ENCODE peak calls at places on chromosome 21, in nine cellular contexts. X is T-helper 2 cell; C is effector memory CD8-positive, alpha-beta T cell; Z is HTR-8/SVneo; O is C1 segment of cervical spinal cord; K is EH; W is stimulated activated CD4-positive, alpha-beta T cell treated with anti-CD3 and anti-CD28 coated beads, TNF-alpha, amount 100 ng/mL, for 4 hours; P is astrocyte of the hippocampus; B is cerebellum. G is an unnamed sample.

GRCh38 chr21:17636711-17637110 is 24.0 kb upstream of the BTG3 start:
- DNase-seq in X (no peak), C (no peak), Z (no peak), O (no peak), K (no peak), W (no peak), P (no peak), B (no peak), G (no peak)

GRCh38 chr21:32426066-32426465 is 13.6 kb downstream of the EVA1C start:
- DNase-seq in X (no peak), C (no peak), Z (no peak), O (no peak), K (no peak), W (no peak), P (no peak), B (no peak), G (no peak)

GRCh38 chr21:35508389-35508888 is 459.3 kb upstream of the RUNX1 start:
- DNase-seq in X (no peak), C (no peak), Z (no peak), O (no peak), K (peak; percentile 71), W (no peak), P (peak; percentile 23), B (no peak), G (no peak)

GRCh38 chr21:15141236-15141970 is 76.6 kb upstream of the NRIP1 start:
- DNase-seq in X (no peak), C (no peak), Z (no peak), O (no peak), K (no peak), W (no peak), P (peak; percentile 70), B (peak; percentile 6), G (no peak)

GRCh38 chr21:33648555-33648954 is 6.3 kb downstream of the ITSN1 start:
- DNase-seq in X (no peak), C (no peak), Z (no peak), O (no peak), K (no peak), W (no peak), P (no peak), B (no peak), G (no peak)

GRCh38 chr21:28308516-28308915 is 684.2 kb downstream of the LTN1 start:
- DNase-seq in X (no peak), C (no peak), Z (no peak), O (no peak), K (peak; percentile 21), W (no peak), P (peak; percentile 4), B (no peak), G (no peak)

GRCh38 chr21:33449650-33450049 is 30.1 kb downstream of the TMEM50B start:
- DNase-seq in X (no peak), C (no peak), Z (no peak), O (no peak), K (no peak), W (no peak), P (no peak), B (no peak), G (no peak)

GRCh38 chr21:17622018-17622417 is 9.3 kb upstream of the BTG3 start:
- DNase-seq in X (no peak), C (no peak), Z (no peak), O (no peak), K (no peak), W (no peak), P (no peak), B (no peak), G (no peak)

GRCh38 chr21:36415375-36415774 is 30.2 kb downstream of the CHAF1B start:
- DNase-seq in X (no peak), C (no peak), Z (no peak), O (no peak), K (no peak), W (no peak), P (no peak), B (no peak), G (no peak)

GRCh38 chr21:22476214-22476613 is 1478.0 kb downstream of the NCAM2 start:
- DNase-seq in X (no peak), C (no peak), Z (no peak), O (no peak), K (no peak), W (no peak), P (no peak), B (no peak), G (no peak)

GRCh38 chr21:45558044-45558721 is 15.9 kb upstream of the SLC19A1 start:
- DNase-seq in X (no peak), C (no peak), Z (no peak), O (no peak), K (no peak), W (no peak), P (no peak), B (no peak), G (no peak)

GRCh38 chr21:37871121-37871862 is 45.0 kb downstream of the KCNJ6 start:
- DNase-seq in X (no peak), C (no peak), Z (no peak), O (no peak), K (peak; percentile 81), W (no peak), P (peak; percentile 19), B (no peak), G (no peak)

G was measured in frontal cortex.